ENCODE peak calls at places on chromosome 1, in nine cellular contexts. O is aorta; M is effector memory CD8-positive, alpha-beta T cell; C is epithelial cell of esophagus; J is D341Med; A is NCI-H1105 treated with DMSO at 0.1 percent for 48 hours; N is neural crest cell; G is T-helper 2 cell; P is amygdala. S is an unnamed sample.

GRCh38 chr1:165847486-165847885 is 20.1 kb downstream of the UCK2 start:
- DNase-seq in O (no peak), M (no peak), C (no peak), J (no peak), A (no peak), N (no peak), G (no peak), P (no peak), S (peak; percentile 16)

GRCh38 chr1:81517987-81518386 is 282.7 kb upstream of the ADGRL2 start:
- DNase-seq in O (no peak), M (no peak), C (no peak), J (no peak), A (no peak), N (no peak), G (no peak), P (no peak), S (no peak)

GRCh38 chr1:89190017-89190416 is 8.7 kb downstream of the GBP4 start:
- DNase-seq in O (no peak), M (no peak), C (no peak), J (no peak), A (no peak), N (no peak), G (no peak), P (no peak), S (no peak)

GRCh38 chr1:34460193-34460592 is 283.5 kb downstream of the C1orf94 start:
- DNase-seq in O (no peak), M (peak; percentile 7), C (peak; percentile 15), J (peak; percentile 33), A (peak; percentile 60), N (peak; percentile 51), G (no peak), P (peak; percentile 4), S (peak; percentile 59)

GRCh38 chr1:182217071-182217470 is 155.6 kb upstream of the ZNF648 start:
- DNase-seq in O (no peak), M (no peak), C (peak; percentile 63), J (no peak), A (no peak), N (no peak), G (no peak), P (no peak), S (peak; percentile 46)

GRCh38 chr1:9413143-9413876 is 120.6 kb downstream of the SPSB1 start:
- DNase-seq in O (peak; percentile 87), M (peak; percentile 21), C (peak; percentile 64), J (no peak), A (no peak), N (no peak), G (peak; percentile 33), P (no peak), S (peak; percentile 81)

GRCh38 chr1:47786301-47786700 is 210.9 kb downstream of the TRABD2B start:
- DNase-seq in O (no peak), M (no peak), C (no peak), J (no peak), A (no peak), N (no peak), G (no peak), P (no peak), S (no peak)

GRCh38 chr1:77847621-77848080 is 40.8 kb upstream of the NEXN start:
- DNase-seq in O (no peak), M (no peak), C (no peak), J (no peak), A (no peak), N (no peak), G (no peak), P (no peak), S (no peak)

GRCh38 chr1:55813619-55814018 is 598.5 kb upstream of the USP24 start:
- DNase-seq in O (peak; percentile 58), M (no peak), C (no peak), J (no peak), A (no peak), N (no peak), G (no peak), P (no peak), S (peak; percentile 39)

GRCh38 chr1:198880818-198881597 is 242.2 kb downstream of the PTPRC start:
- DNase-seq in O (no peak), M (no peak), C (peak; percentile 90), J (no peak), A (no peak), N (no peak), G (no peak), P (no peak), S (peak; percentile 48)

GRCh38 chr1:25469177-25469576 is 38.5 kb downstream of the MACO1 start:
- DNase-seq in O (no peak), M (no peak), C (peak; percentile 71), J (no peak), A (no peak), N (no peak), G (no peak), P (no peak), S (no peak)

GRCh38 chr1:245682638-245683376 is 528.0 kb downstream of the KIF26B start:
- DNase-seq in O (no peak), M (no peak), C (no peak), J (no peak), A (no peak), N (no peak), G (no peak), P (no peak), S (no peak)

GRCh38 chr1:163406787-163407186 is 85.0 kb downstream of the NUF2 start:
- DNase-seq in O (no peak), M (no peak), C (no peak), J (no peak), A (peak; percentile 80), N (no peak), G (no peak), P (no peak), S (no peak)

GRCh38 chr1:236509647-236510401 is 14.0 kb upstream of the LGALS8 start:
- DNase-seq in O (no peak), M (no peak), C (no peak), J (no peak), A (no peak), N (no peak), G (no peak), P (no peak), S (no peak)

GRCh38 chr1:205725514-205725913 is 24.5 kb downstream of the NUCKS1 start:
- DNase-seq in O (no peak), M (no peak), C (no peak), J (no peak), A (no peak), N (no peak), G (no peak), P (no peak), S (no peak)

GRCh38 chr1:111884772-111885443 is 104.6 kb downstream of the KCND3 start:
- DNase-seq in O (no peak), M (no peak), C (no peak), J (no peak), A (no peak), N (no peak), G (no peak), P (no peak), S (no peak)

GRCh38 chr1:47183308-47184089 is 6.3 kb downstream of the PDZK1IP1 start:
- DNase-seq in O (no peak), M (no peak), C (no peak), J (no peak), A (no peak), N (no peak), G (no peak), P (no peak), S (no peak)